ENCODE peak calls at places on chromosome 2, in four cellular contexts. R is heart right ventricle, C is astrocyte of the cerebellum, Q is HCT116. W is an unnamed sample.

GRCh38 chr2:5803547-5803946 is 111.4 kb downstream of the SOX11 start:
- DNase-seq in C (peak), Q (no peak), R (no peak), W (no peak)

GRCh38 chr2:28225472-28225915 is 167.2 kb upstream of the FOSL2 start:
- DNase-seq in Q (no peak), R (no peak), C (no peak), W (no peak)

GRCh38 chr2:197200657-197201056 is 109.9 kb downstream of the ANKRD44 start:
- DNase-seq in C (no peak), Q (no peak), R (no peak), W (no peak)

GRCh38 chr2:169979025-169979424 is 151.8 kb downstream of the UBR3 start:
- DNase-seq in C (no peak), Q (no peak), R (no peak), W (no peak)

GRCh38 chr2:156896294-156896693 is 361.2 kb upstream of the GALNT5 start:
- DNase-seq in R (no peak), Q (no peak), C (peak), W (no peak)

GRCh38 chr2:152330235-152330866 is 4.6 kb upstream of the FMNL2 start:
- DNase-seq in R (no peak), Q (no peak), C (no peak), W (no peak)

GRCh38 chr2:240962371-240963064 is 35.9 kb upstream of the SNED1 start:
- DNase-seq in C (peak), R (peak), Q (no peak), W (no peak)

GRCh38 chr2:23709311-23709710 is 217.6 kb downstream of the ATAD2B start:
- DNase-seq in Q (no peak), R (no peak), C (no peak), W (no peak)

GRCh38 chr2:173653427-173653795 is 298.7 kb downstream of the CDCA7 start:
- DNase-seq in R (no peak), Q (no peak), C (no peak), W (no peak)

GRCh38 chr2:7725850-7726242 is 808.6 kb downstream of the RNF144A start:
- DNase-seq in Q (no peak), R (no peak), C (peak), W (no peak)

GRCh38 chr2:114821055-114821454 is 378.6 kb downstream of the DPP10 start:
- DNase-seq in R (no peak), C (no peak), Q (no peak), W (no peak)

GRCh38 chr2:159738509-159739390 is 26.4 kb downstream of the MARCHF7 start:
- DNase-seq in C (no peak), R (no peak), Q (no peak), W (no peak)

GRCh38 chr2:118748245-118748885 is 99.1 kb downstream of the EN1 start:
- DNase-seq in Q (no peak), R (no peak), C (no peak), W (no peak)

GRCh38 chr2:9145109-9145751 is 61.4 kb upstream of the ASAP2 start:
- DNase-seq in Q (no peak), C (no peak), R (no peak), W (no peak)

GRCh38 chr2:205957452-205958154 is 128.4 kb downstream of the INO80D start:
- DNase-seq in Q (no peak), C (no peak), R (no peak), W (no peak)

GRCh38 chr2:8575011-8575750 is 106.7 kb upstream of the ID2 start:
- DNase-seq in C (no peak), R (no peak), Q (no peak), W (no peak)

GRCh38 chr2:169478339-169478738 is 955 bp upstream of the BBS5 start:
- DNase-seq in R (no peak), Q (no peak), C (no peak), W (no peak)

GRCh38 chr2:64990823-64991222 is 1.6 kb downstream of the SLC1A4 start:
- DNase-seq in C (no peak), R (no peak), Q (no peak), W (no peak)

GRCh38 chr2:778680-779350 is 101.6 kb upstream of the TMEM18 start:
- DNase-seq in Q (no peak), C (no peak), R (no peak), W (no peak)

GRCh38 chr2:120343100-120343432 is 2.9 kb upstream of the INHBB start:
- DNase-seq in Q (no peak), C (no peak), R (no peak), W (no peak)

GRCh38 chr2:72330673-72331072 is 183.0 kb upstream of the CYP26B1 start:
- DNase-seq in C (no peak), R (no peak), Q (no peak), W (no peak)

GRCh38 chr2:164903944-164904343 is 51.4 kb downstream of the SLC38A11 start:
- DNase-seq in C (no peak), R (no peak), Q (no peak), W (no peak)

GRCh38 chr2:15800489-15801329 is 139.6 kb upstream of the MYCN start:
- DNase-seq in C (no peak), Q (no peak), R (no peak), W (no peak)

GRCh38 chr2:40101076-40101688 is 322.1 kb upstream of the THUMPD2 start:
- DNase-seq in C (peak), Q (no peak), R (no peak), W (no peak)

GRCh38 chr2:174972924-174973323 is 32.3 kb downstream of the CHN1 start:
- DNase-seq in Q (no peak), R (no peak), C (no peak), W (peak)

GRCh38 chr2:195003926-195004325 is 653.1 kb upstream of the SLC39A10 start:
- DNase-seq in C (no peak), R (no peak), Q (no peak), W (no peak)

GRCh38 chr2:3033315-3033714 is 344.3 kb downstream of the EIPR1 start:
- DNase-seq in C (no peak), Q (no peak), R (no peak), W (no peak)

GRCh38 chr2:174675615-174676014 is 78.0 kb upstream of the WIPF1 start:
- DNase-seq in Q (no peak), C (no peak), R (no peak), W (no peak)

GRCh38 chr2:236173734-236174607 is 5.8 kb upstream of the GBX2 start:
- DNase-seq in R (no peak), C (no peak), Q (no peak), W (no peak)
- H3K4me3 ChIP-seq in R (no peak), C (no peak), Q (no peak), W (no peak)

GRCh38 chr2:66127656-66128055 is 307.3 kb upstream of the MEIS1 start:
- DNase-seq in C (no peak), Q (no peak), R (no peak), W (no peak)
- H3K4me3 ChIP-seq in C (no peak), Q (no peak), R (no peak), W (no peak)

GRCh38 chr2:237921967-237922492 is 44.8 kb upstream of the UBE2F start:
- DNase-seq in Q (no peak), C (no peak), R (no peak), W (no peak)

GRCh38 chr2:237924164-237924534 is 42.7 kb upstream of the UBE2F start:
- DNase-seq in C (no peak), Q (no peak), R (no peak), W (no peak)

GRCh38 chr2:237920673-237921072 is 46.1 kb upstream of the UBE2F start:
- DNase-seq in C (no peak), Q (no peak), R (no peak), W (no peak)

GRCh38 chr2:237923507-237924163 is 43.2 kb upstream of the UBE2F start:
- DNase-seq in R (peak), Q (peak), C (no peak), W (no peak)

DNA sequence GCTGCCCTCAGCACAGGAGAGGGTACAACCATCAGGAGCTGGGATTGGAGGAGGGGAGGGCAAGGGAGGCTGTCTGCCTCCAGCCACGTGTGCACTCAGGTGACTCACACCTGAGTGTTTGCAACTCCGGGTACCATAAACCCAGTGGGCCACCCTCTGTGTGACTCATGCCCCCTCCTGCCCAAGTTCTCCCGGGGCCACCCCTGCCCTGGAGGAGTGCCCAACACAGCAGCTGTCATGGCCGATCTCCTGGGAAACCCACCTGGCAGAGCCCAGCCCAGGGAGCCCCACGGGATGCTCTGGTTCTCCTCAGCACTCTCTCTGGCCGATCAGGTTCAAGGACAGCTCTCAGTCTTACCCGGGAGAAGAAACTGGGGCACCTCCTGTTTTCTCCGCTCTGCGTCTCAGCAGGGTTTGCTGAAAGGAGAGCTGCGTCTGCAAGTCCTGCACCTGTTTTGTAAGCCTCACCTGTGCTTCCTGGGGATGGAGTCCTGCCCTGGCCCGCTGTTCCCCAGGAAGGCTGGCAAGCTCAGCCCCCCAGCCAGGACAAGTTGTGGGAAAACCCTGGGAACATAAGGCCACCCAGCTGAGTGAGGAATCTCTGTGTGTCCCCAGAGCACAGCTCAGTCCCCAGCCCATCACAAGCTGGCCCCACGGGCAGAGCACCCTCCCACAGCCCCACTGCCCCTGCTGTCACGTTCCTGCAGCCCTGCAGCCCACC is 44.0 kb upstream of the UBE2F start:
- DNase-seq in Q (peak), R (no peak), C (no peak), W (no peak)
- H3K4me3 ChIP-seq in Q (peak), R (peak), C (no peak), W (no peak)

GRCh38 chr2:25250331-25251031 is 82.1 kb upstream of the POMC start:
- DNase-seq in Q (no peak), R (no peak), C (no peak), W (no peak)
- H3K4me3 ChIP-seq in Q (no peak), R (no peak), C (peak), W (no peak)

GRCh38 chr2:227817940-227818568 is 4.4 kb downstream of the CCL20 start:
- DNase-seq in C (peak), R (peak), Q (peak), W (peak)
- H3K4me3 ChIP-seq in C (peak), R (no peak), Q (peak), W (peak)

DNA sequence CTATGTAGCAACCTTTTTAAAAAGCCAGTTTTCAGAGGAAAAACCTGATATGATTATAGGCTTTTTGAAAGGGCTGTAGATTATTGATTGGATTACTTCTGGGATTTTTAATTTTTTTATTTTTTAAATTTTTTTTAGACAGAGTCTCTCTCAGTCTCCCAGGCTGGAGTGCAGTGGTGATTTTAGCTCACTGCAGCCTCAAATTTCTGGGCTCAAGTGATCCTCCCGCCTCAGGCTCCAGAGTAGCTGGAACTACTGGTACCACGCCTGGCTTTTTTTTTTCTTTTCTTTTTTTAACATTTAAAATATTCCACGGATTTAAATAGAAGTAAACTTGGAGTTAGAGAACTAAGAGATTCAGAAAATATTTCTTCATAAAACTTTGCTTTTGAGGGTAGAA is 1.2 kb downstream of the MRPL19 start:
- DNase-seq in C (no peak), R (no peak), Q (no peak), W (no peak)
- H3K4me3 ChIP-seq in C (peak), R (peak), Q (peak), W (peak)

GRCh38 chr2:26901326-26902183 is 53.6 kb downstream of the DPYSL5 start:
- DNase-seq in R (no peak), Q (no peak), C (no peak), W (no peak)
- H3K4me3 ChIP-seq in R (no peak), Q (no peak), C (no peak), W (no peak)

DNA sequence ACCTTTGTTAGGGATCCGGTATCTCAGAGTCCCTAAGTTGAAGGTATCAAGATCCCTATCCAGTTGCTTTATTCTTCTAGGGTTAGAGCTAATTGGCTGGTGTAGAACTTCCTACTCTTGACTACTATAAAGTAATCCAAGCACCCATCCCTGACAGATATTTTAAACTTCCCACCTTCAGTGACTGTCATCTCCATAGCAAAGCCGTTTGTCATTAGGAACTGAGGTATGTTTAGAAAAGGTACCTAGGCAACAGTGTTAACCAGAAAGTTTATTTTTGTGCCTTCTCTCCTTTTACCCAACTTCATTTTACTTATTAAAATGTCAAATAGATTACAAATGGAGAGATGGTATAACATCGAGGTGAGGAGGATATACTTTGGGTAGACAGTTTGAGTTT is 4.5 kb downstream of the FAM117B start:
- DNase-seq in R (no peak), Q (no peak), C (no peak), W (no peak)
- H3K4me3 ChIP-seq in R (no peak), Q (no peak), C (no peak), W (no peak)

DNA sequence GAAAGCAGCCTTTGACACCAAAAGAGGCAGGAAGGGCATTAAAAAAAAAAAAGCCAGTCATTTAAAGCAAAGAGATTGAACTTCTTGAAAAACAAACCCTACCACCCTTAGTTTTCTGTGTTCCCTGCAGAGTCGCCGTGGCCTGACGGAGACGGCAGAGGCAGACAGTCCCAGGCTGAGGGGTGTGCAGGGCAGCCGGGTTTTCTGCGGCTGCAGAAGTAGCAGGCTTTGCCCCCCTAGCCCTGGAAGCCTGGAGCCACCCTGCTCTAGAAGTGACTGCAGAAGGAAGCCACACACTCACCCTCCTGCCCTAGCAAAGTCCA is 2.8 kb downstream of the INPP5D start:
- DNase-seq in R (no peak), Q (no peak), C (no peak), W (no peak)
- H3K4me3 ChIP-seq in R (peak), Q (no peak), C (no peak), W (no peak)

GRCh38 chr2:113120861-113121260 is 6.5 kb upstream of the IL1RN start:
- DNase-seq in Q (no peak), C (no peak), R (no peak), W (no peak)
- H3K4me3 ChIP-seq in Q (no peak), C (no peak), R (no peak), W (no peak)